ENCODE peak calls at places on chromosome 4, in six cellular contexts. C, S, W, H, T and J are unnamed samples.

GRCh38 chr4:85842540-85842939 is 367.6 kb downstream of the ARHGAP24 start:
- DNase-seq in H (no peak), S (no peak), C (peak; percentile 58), W (no peak), T (no peak), J (no peak)

GRCh38 chr4:98689507-98690174 is 31.2 kb upstream of the TSPAN5 start:
- DNase-seq in H (no peak), W (no peak), C (no peak), S (no peak), T (no peak), J (no peak)

GRCh38 chr4:40475609-40476008 is 140.5 kb downstream of the CHRNA9 start:
- DNase-seq in C (no peak), S (no peak), T (no peak), H (peak; percentile 25), W (peak; percentile 73), J (no peak)

GRCh38 chr4:41696768-41697167 is 51.8 kb downstream of the PHOX2B start:
- DNase-seq in W (peak; percentile 1), C (no peak), H (no peak), S (no peak), T (no peak), J (no peak)

GRCh38 chr4:78417603-78418002 is 134.0 kb upstream of the ANXA3 start:
- DNase-seq in H (no peak), T (no peak), S (no peak), W (no peak), C (no peak), J (no peak)

GRCh38 chr4:185068837-185069236 is 50.5 kb downstream of the HELT start:
- DNase-seq in W (no peak), S (no peak), C (no peak), T (no peak), H (no peak), J (no peak)

GRCh38 chr4:101104264-101105052 is 242.9 kb downstream of the PPP3CA start:
- DNase-seq in H (no peak), S (no peak), C (no peak), T (no peak), W (no peak), J (no peak)

GRCh38 chr4:19689511-19689910 is 562.2 kb upstream of the SLIT2 start:
- DNase-seq in C (no peak), T (no peak), H (no peak), W (no peak), S (no peak), J (no peak)

GRCh38 chr4:15963001-15963451 is at the start of gene FGFBP2:
- DNase-seq in T (peak; percentile 43), H (peak; percentile 28), S (peak; percentile 86), W (no peak), C (no peak), J (peak; percentile 80)

GRCh38 chr4:37431417-37431743 is 186.8 kb downstream of the NWD2 start:
- DNase-seq in S (no peak), W (no peak), T (no peak), H (no peak), C (no peak), J (no peak)

GRCh38 chr4:112361181-112361791 is 64.1 kb downstream of the ALPK1 start:
- DNase-seq in H (no peak), S (no peak), C (no peak), T (no peak), W (no peak), J (no peak)

GRCh38 chr4:5469151-5469775 is 239.1 kb downstream of the EVC2 start:
- DNase-seq in S (no peak), W (no peak), C (no peak), T (no peak), H (no peak), J (no peak)

GRCh38 chr4:51930557-51930956 is 87.6 kb downstream of the DCUN1D4 start:
- DNase-seq in S (no peak), T (no peak), W (no peak), C (no peak), H (no peak), J (no peak)

GRCh38 chr4:109207060-109207459 is 95.4 kb downstream of the COL25A1 start:
- DNase-seq in W (no peak), H (no peak), S (no peak), T (no peak), C (peak; percentile 71), J (no peak)

GRCh38 chr4:187480146-187481145 is 515.1 kb upstream of the ZFP42 start:
- DNase-seq in S (no peak), H (no peak), C (no peak), W (no peak), T (no peak), J (peak; percentile 32)

GRCh38 chr4:140790171-140790570 is 34.0 kb upstream of the TBC1D9 start:
- DNase-seq in H (no peak), T (no peak), C (peak; percentile 15), W (no peak), S (no peak), J (peak; percentile 16)

GRCh38 chr4:150952167-150952845 is 62.8 kb downstream of the LRBA start:
- DNase-seq in S (no peak), W (no peak), T (no peak), C (no peak), H (no peak), J (no peak)

GRCh38 chr4:117771647-117772337 is 262.5 kb upstream of the NDST3 start:
- DNase-seq in C (no peak), T (no peak), H (no peak), S (no peak), W (no peak), J (no peak)

GRCh38 chr4:15238720-15239119 is 189.1 kb upstream of the C1QTNF7 start:
- DNase-seq in C (no peak), S (no peak), T (peak; percentile 43), W (no peak), H (peak; percentile 25), J (peak; percentile 31)

GRCh38 chr4:77002721-77003120 is 53.2 kb downstream of the SEPTIN11 start:
- DNase-seq in H (no peak), T (no peak), C (no peak), S (no peak), W (no peak), J (no peak)

GRCh38 chr4:42008011-42008786 is 17.9 kb downstream of the SLC30A9 start:
- DNase-seq in H (no peak), C (no peak), W (no peak), S (no peak), T (no peak), J (no peak)

GRCh38 chr4:125390126-125390525 is 75.4 kb downstream of the FAT4 start:
- DNase-seq in T (no peak), H (no peak), C (no peak), S (no peak), W (no peak), J (no peak)

GRCh38 chr4:2220016-2220620 is 21.8 kb downstream of the HAUS3 start:
- DNase-seq in S (peak; percentile 76), H (peak; percentile 45), T (peak; percentile 54), C (peak; percentile 76), W (peak; percentile 25), J (peak; percentile 84)

GRCh38 chr4:141347738-141348524 is 127.2 kb downstream of the ZNF330 start:
- DNase-seq in T (no peak), H (no peak), S (no peak), W (no peak), C (no peak), J (no peak)

GRCh38 chr4:178752954-178753525 is 1310.8 kb upstream of the AGA start:
- DNase-seq in W (no peak), H (no peak), S (no peak), T (no peak), C (no peak), J (no peak)

GRCh38 chr4:141971854-141972253 is 335.5 kb downstream of the IL15 start:
- DNase-seq in W (no peak), H (no peak), T (no peak), S (no peak), C (no peak), J (no peak)